ENCODE peak calls at places on chromosomes 2 and 18, in ten cellular contexts. R is stimulated activated CD8-positive, alpha-beta memory T cell treated with anti-CD3 and anti-CD28 coated beads, Interleukin-2, amount 100 ng/mL, for 1 hour; G is GDM1; P is fibroblast of villous mesenchyme; W is A172; Y is AG09319; I is germinal center; O is EH; F is HTR-8/SVneo; J is fibroblast of lung. M is an unnamed sample.

GRCh38 chr2:153360239-153360638 is 118.3 kb downstream of the RPRM start:
- DNase-seq in R (no peak), I (no peak), O (no peak), F (no peak), J (no peak), W (no peak), G (no peak), Y (no peak), P (no peak), M (peak)

GRCh38 chr18:34223893-34224422 is 755 bp downstream of the NOL4 start:
- DNase-seq in W (no peak), G (no peak), F (no peak), R (no peak), I (no peak), O (no peak), P (no peak), Y (no peak), J (no peak), M (no peak)

GRCh38 chr2:9089831-9090230 is 86.3 kb upstream of the MBOAT2 start:
- DNase-seq in F (no peak), Y (no peak), W (no peak), J (peak), R (no peak), G (no peak), O (peak), I (no peak), P (no peak), M (no peak)

GRCh38 chr2:182891611-182892010 is 25.2 kb upstream of the FRZB start:
- DNase-seq in P (no peak), R (no peak), J (no peak), G (no peak), I (no peak), F (no peak), W (no peak), O (no peak), Y (no peak), M (no peak)

GRCh38 chr2:235433860-235434259 is 60.0 kb upstream of the AGAP1 start:
- DNase-seq in O (peak), J (peak), I (no peak), Y (no peak), P (peak), G (no peak), W (peak), F (no peak), R (no peak), M (no peak)

GRCh38 chr2:25697559-25698341 is 24.4 kb upstream of the DTNB start:
- DNase-seq in G (no peak), P (no peak), R (no peak), F (no peak), W (no peak), J (peak), O (peak), Y (no peak), I (no peak), M (peak)

GRCh38 chr2:20410556-20411277 is 36.2 kb upstream of the RHOB start:
- DNase-seq in W (no peak), Y (no peak), G (no peak), F (no peak), O (no peak), P (no peak), I (no peak), J (no peak), R (no peak), M (no peak)

GRCh38 chr18:9814431-9814830 is 71.3 kb upstream of the TXNDC2 start:
- DNase-seq in I (no peak), R (no peak), F (peak), J (peak), Y (no peak), O (peak), G (no peak), W (peak), P (peak), M (no peak)

GRCh38 chr2:162011718-162012564 is 62.1 kb downstream of the DPP4 start:
- DNase-seq in I (no peak), W (no peak), Y (no peak), F (no peak), G (no peak), R (no peak), P (no peak), O (no peak), J (no peak), M (no peak)

GRCh38 chr2:27932396-27932795 is 41.9 kb downstream of the BABAM2 start:
- DNase-seq in R (no peak), G (no peak), W (peak), F (peak), O (peak), I (no peak), P (peak), J (peak), Y (no peak), M (no peak)

GRCh38 chr18:49966090-49966489 is 152.8 kb upstream of the ACAA2 start:
- DNase-seq in W (no peak), F (no peak), Y (no peak), O (no peak), R (no peak), J (no peak), G (no peak), P (no peak), I (no peak), M (no peak)

M was measured in GM23338.